ENCODE peak calls at places on chromosomes 1 and 21, in eight cellular contexts. O, T, E, W, J, U, S and P are unnamed samples. For H3K27me3, the result is how much of the 10 kb centered on the place peaks cover.

GRCh38 chr1:244231572-244232315 is 180.7 kb downstream of the ZBTB18 start:
- DNase-seq in O (no peak), T (peak), E (peak), W (peak), J (peak), U (peak), S (no peak), P (no peak)

GRCh38 chr1:169309178-169310166 is 58.1 kb downstream of the NME7 start:
- DNase-seq in O (peak), T (no peak), E (no peak), W (no peak), J (no peak), U (no peak), S (no peak), P (no peak)

GRCh38 chr1:219310181-219310728 is 136.6 kb downstream of the LYPLAL1 start:
- DNase-seq in O (no peak), T (peak), E (no peak), W (no peak), J (no peak), U (no peak), S (peak), P (peak)

GRCh38 chr1:208616776-208617175 is 372.6 kb upstream of the PLXNA2 start:
- DNase-seq in O (no peak), T (no peak), E (no peak), W (no peak), J (no peak), U (no peak), S (no peak), P (no peak)

GRCh38 chr1:12546771-12547585 is 71.0 kb downstream of the DHRS3 start:
- DNase-seq in O (no peak), T (no peak), E (no peak), W (no peak), J (no peak), U (no peak), S (no peak), P (no peak)

GRCh38 chr21:32096411-32096810 is 182.4 kb downstream of the MIS18A start:
- DNase-seq in O (peak), T (peak), E (peak), W (peak), J (peak), U (peak), S (peak), P (no peak)

GRCh38 chr1:198713081-198713480 is 74.2 kb downstream of the PTPRC start:
- DNase-seq in O (no peak), T (peak), E (no peak), W (peak), J (no peak), U (no peak), S (no peak), P (no peak)

GRCh38 chr1:218813247-218813646 is 360.4 kb upstream of the LYPLAL1 start:
- DNase-seq in O (no peak), T (peak), E (no peak), W (peak), J (no peak), U (peak), S (no peak), P (no peak)

GRCh38 chr1:218674280-218674773 is 329.2 kb downstream of the TGFB2 start:
- DNase-seq in O (peak), T (peak), E (no peak), W (peak), J (peak), U (peak), S (peak), P (peak)

GRCh38 chr1:94925561-94926364 is 1.1 kb downstream of the CNN3 start:
- DNase-seq in O (no peak), T (peak), E (peak), W (peak), J (peak), U (peak), S (peak), P (peak)

GRCh38 chr1:19563336-19564097 is 78.2 kb upstream of the CAPZB start:
- DNase-seq in O (no peak), T (no peak), E (no peak), W (peak), J (no peak), U (no peak), S (no peak), P (peak)

GRCh38 chr1:236908669-236909068 is 95.6 kb downstream of the MT1HL1 start:
- DNase-seq in O (no peak), T (no peak), E (no peak), W (no peak), J (no peak), U (no peak), S (no peak), P (no peak)

GRCh38 chr1:166974647-166975345 is 544 bp downstream of the ILDR2 start:
- DNase-seq in O (peak), T (no peak), E (no peak), W (no peak), J (peak), U (no peak), S (no peak), P (no peak)

GRCh38 chr1:227785812-227786608 is 29.5 kb upstream of the PRSS38 start:
- DNase-seq in O (no peak), T (no peak), E (peak), W (no peak), J (no peak), U (no peak), S (no peak), P (no peak)

GRCh38 chr1:199015799-199016198 is 377.0 kb downstream of the PTPRC start:
- DNase-seq in O (no peak), T (no peak), E (no peak), W (no peak), J (no peak), U (no peak), S (no peak), P (no peak)

GRCh38 chr1:77888071-77888428 is 374 bp upstream of the NEXN start:
- DNase-seq in O (no peak), T (peak), E (no peak), W (peak), J (no peak), U (no peak), S (no peak), P (peak)

GRCh38 chr1:57857809-57858208 is 433.9 kb upstream of the DAB1 start:
- DNase-seq in O (no peak), T (no peak), E (no peak), W (peak), J (no peak), U (no peak), S (no peak), P (no peak)

GRCh38 chr1:178530037-178530402 is 17.1 kb downstream of the TEX35 start:
- DNase-seq in O (no peak), T (peak), E (peak), W (peak), J (no peak), U (no peak), S (peak), P (peak)

GRCh38 chr21:44710294-44710665 is 1.1 kb downstream of the TSPEAR start:
- DNase-seq in O (no peak), T (no peak), E (peak), W (no peak), J (peak), U (peak), S (no peak), P (no peak)
- TF ChIP-seq EZH2phosphoT487 in O (no peak), T (no peak), E (no peak), W (no peak), J (no peak), U (no peak), S (no peak), P (no peak)

GRCh38 chr1:66368261-66368660 is 165.7 kb upstream of the SGIP1 start:
- DNase-seq in O (no peak), T (no peak), E (no peak), W (no peak), J (no peak), U (no peak), S (no peak), P (no peak)

GRCh38 chr1:66366618-66367017 is 167.3 kb upstream of the SGIP1 start:
- DNase-seq in O (no peak), T (no peak), E (no peak), W (no peak), J (no peak), U (no peak), S (no peak), P (no peak)

GRCh38 chr1:66365628-66366027 is 168.3 kb upstream of the SGIP1 start:
- DNase-seq in O (no peak), T (no peak), E (no peak), W (peak), J (no peak), U (no peak), S (no peak), P (no peak)

GRCh38 chr1:66367369-66367768 is 166.6 kb upstream of the SGIP1 start:
- DNase-seq in O (no peak), T (no peak), E (no peak), W (no peak), J (no peak), U (no peak), S (no peak), P (no peak)

GRCh38 chr1:66364578-66365391 is 169.2 kb upstream of the SGIP1 start:
- DNase-seq in O (no peak), T (peak), E (no peak), W (peak), J (no peak), U (no peak), S (no peak), P (no peak)
- H2AFZ ChIP-seq in O (no peak), T (no peak), E (no peak), W (no peak), J (no peak), U (no peak), S (no peak), P (no peak)

GRCh38 chr1:22350171-22350961 is 101.3 kb upstream of the ZBTB40 start:
- DNase-seq in O (no peak), T (no peak), E (peak), W (no peak), J (peak), U (peak), S (no peak), P (no peak)
- H3K27me3 ChIP-seq in O (half or more), T (under half), E (under half), W (under half), J (under half), U (under half), S (under half), P (under half)

GRCh38 chr1:55334140-55334539 is 119.0 kb upstream of the USP24 start:
- DNase-seq in O (no peak), T (no peak), E (no peak), W (no peak), J (no peak), U (no peak), S (no peak), P (no peak)

GRCh38 chr1:55334797-55335196 is 119.6 kb upstream of the USP24 start:
- DNase-seq in O (no peak), T (no peak), E (no peak), W (no peak), J (no peak), U (no peak), S (no peak), P (no peak)

GRCh38 chr1:55338448-55338820 is 123.3 kb upstream of the USP24 start:
- DNase-seq in O (no peak), T (no peak), E (no peak), W (no peak), J (no peak), U (no peak), S (no peak), P (no peak)

GRCh38 chr1:55339681-55340080 is 124.5 kb upstream of the USP24 start:
- DNase-seq in O (no peak), T (no peak), E (no peak), W (no peak), J (no peak), U (no peak), S (no peak), P (no peak)

GRCh38 chr1:55337801-55338447 is 122.8 kb upstream of the USP24 start:
- DNase-seq in O (peak), T (peak), E (peak), W (peak), J (peak), U (peak), S (peak), P (peak)
- TF ChIP-seq EZH2phosphoT487 in O (no peak), T (no peak), E (no peak), W (no peak), J (no peak), U (no peak), S (no peak), P (no peak)

GRCh38 chr1:228937851-228938247 is 202.6 kb downstream of the RHOU start:
- DNase-seq in O (no peak), T (no peak), E (no peak), W (no peak), J (peak), U (peak), S (no peak), P (no peak)

GRCh38 chr1:228939001-228939691 is 203.9 kb downstream of the RHOU start:
- DNase-seq in O (no peak), T (no peak), E (no peak), W (no peak), J (no peak), U (no peak), S (no peak), P (no peak)

GRCh38 chr1:228937351-228937750 is 202.1 kb downstream of the RHOU start:
- DNase-seq in O (no peak), T (no peak), E (no peak), W (no peak), J (no peak), U (peak), S (no peak), P (no peak)

GRCh38 chr1:228936881-228937280 is 201.6 kb downstream of the RHOU start:
- DNase-seq in O (no peak), T (no peak), E (no peak), W (no peak), J (no peak), U (no peak), S (no peak), P (no peak)

GRCh38 chr1:228938248-228938891 is 203.1 kb downstream of the RHOU start:
- DNase-seq in O (no peak), T (no peak), E (no peak), W (no peak), J (no peak), U (no peak), S (no peak), P (no peak)
- H2AFZ ChIP-seq in O (no peak), T (no peak), E (no peak), W (no peak), J (no peak), U (peak), S (no peak), P (peak)

GRCh38 chr1:39668111-39668510 is 3.8 kb downstream of the NT5C1A start:
- DNase-seq in O (no peak), T (no peak), E (no peak), W (no peak), J (no peak), U (no peak), S (no peak), P (no peak)
- H3K27me3 ChIP-seq in O (under half), T (under half), E (under half), W (under half), J (half or more), U (half or more), S (under half), P (half or more)

DNA sequence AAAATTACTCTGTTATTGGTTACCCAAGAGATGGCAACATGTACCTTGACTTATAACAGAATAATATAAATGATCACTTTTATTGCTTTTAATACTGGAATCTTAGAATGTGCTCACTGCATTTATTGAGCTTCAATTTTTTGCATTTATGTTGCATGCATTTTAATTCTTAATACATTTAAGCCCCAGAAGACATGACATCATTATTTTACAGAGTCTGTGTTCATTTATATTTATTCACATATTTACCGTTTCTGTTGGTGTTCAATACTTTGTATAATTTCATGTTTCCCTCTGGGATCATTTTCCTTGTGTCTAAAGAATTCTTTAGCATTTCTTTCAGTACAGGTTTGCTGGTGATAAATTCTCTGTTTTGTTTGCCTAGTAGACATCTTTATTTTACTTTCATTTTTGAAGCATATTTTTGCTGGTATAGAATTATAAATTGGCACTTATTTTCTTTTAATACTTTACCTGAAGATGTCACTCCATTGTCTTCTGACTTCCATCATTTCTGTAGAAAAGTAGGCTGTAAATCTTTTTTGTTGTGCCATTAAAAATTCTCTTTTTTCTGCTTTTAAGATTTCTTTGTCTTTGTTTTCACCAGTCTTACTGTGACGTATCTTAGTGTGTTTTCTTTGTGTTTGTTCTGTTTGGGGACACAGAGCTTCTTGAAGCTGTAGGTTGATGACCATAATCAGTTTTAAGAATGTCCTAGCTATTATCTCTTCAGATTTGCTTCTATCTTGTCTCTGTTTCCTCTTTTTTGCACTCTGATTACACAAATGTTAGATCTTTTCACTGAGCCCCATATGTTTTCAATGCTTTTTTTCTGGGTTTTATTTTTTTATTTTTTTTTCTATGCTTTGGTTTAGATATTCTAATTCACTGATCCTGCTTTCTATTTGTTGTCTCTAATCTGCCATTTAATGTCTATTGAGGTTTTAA is 26.9 kb downstream of the DISP3 start:
- DNase-seq in O (no peak), T (no peak), E (no peak), W (no peak), J (no peak), U (no peak), S (no peak), P (no peak)
- TF ChIP-seq EZH2phosphoT487 in O (no peak), T (no peak), E (no peak), W (no peak), J (no peak), U (no peak), S (no peak), P (no peak)

DNA sequence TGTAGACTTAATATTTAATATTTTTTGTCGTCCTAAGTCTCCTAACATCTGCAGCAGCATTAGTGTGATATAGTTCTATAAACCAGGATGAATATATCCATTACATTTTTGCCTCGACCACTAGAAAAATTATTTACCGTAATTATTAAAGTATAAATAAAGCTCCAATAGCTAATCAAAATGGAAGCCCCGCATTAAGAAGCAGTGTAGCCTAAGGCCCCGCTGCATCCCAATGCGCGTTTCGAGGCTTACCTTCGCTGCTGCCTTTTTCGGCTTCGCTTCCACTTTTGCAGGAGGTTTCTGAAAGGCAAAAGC is 891 bp downstream of the HMGN1 start:
- DNase-seq in O (no peak), T (no peak), E (no peak), W (no peak), J (no peak), U (no peak), S (no peak), P (no peak)
- H2AFZ ChIP-seq in O (peak), T (peak), E (no peak), W (peak), J (no peak), U (no peak), S (no peak), P (peak)

GRCh38 chr1:215082532-215083407 is at the start of gene KCNK2:
- DNase-seq in O (no peak), T (peak), E (peak), W (peak), J (peak), U (peak), S (no peak), P (peak)
- H3K27me3 ChIP-seq in O (under half), T (half or more), E (under half), W (under half), J (half or more), U (half or more), S (under half), P (half or more)

GRCh38 chr1:89931950-89932349 is 63.0 kb upstream of the ZNF326 start:
- DNase-seq in O (no peak), T (no peak), E (no peak), W (no peak), J (no peak), U (no peak), S (no peak), P (no peak)

GRCh38 chr1:89936694-89937093 is 58.2 kb upstream of the ZNF326 start:
- DNase-seq in O (no peak), T (no peak), E (no peak), W (no peak), J (no peak), U (no peak), S (no peak), P (no peak)

GRCh38 chr1:89932598-89933364 is 62.1 kb upstream of the ZNF326 start:
- DNase-seq in O (no peak), T (no peak), E (no peak), W (no peak), J (no peak), U (peak), S (no peak), P (no peak)

GRCh38 chr1:89935235-89935634 is 59.7 kb upstream of the ZNF326 start:
- DNase-seq in O (no peak), T (no peak), E (no peak), W (no peak), J (no peak), U (no peak), S (no peak), P (no peak)

GRCh38 chr1:89934441-89934840 is 60.5 kb upstream of the ZNF326 start:
- DNase-seq in O (no peak), T (no peak), E (no peak), W (no peak), J (no peak), U (no peak), S (no peak), P (no peak)
- TF ChIP-seq EZH2phosphoT487 in O (no peak), T (no peak), E (no peak), W (no peak), J (no peak), U (no peak), S (no peak), P (no peak)